ENCODE peak calls at places on chromosomes 1 and 21, in ten cellular contexts. O is kidney epithelial cell; R is epithelial cell of esophagus; N is neuronal stem cell; F is heart right ventricle; K is CD8-positive, alpha-beta memory T cell; U is adipocyte; V is body of pancreas; S is fibroblast of the aortic adventitia; H is cardiac muscle cell. J is an unnamed sample.

GRCh38 chr1:81754424-81754823 is 46.3 kb upstream of the ADGRL2 start:
- DNase-seq in O (no peak), R (no peak), N (no peak), F (no peak), K (no peak), U (no peak), V (no peak), S (no peak), H (no peak), J (no peak)

GRCh38 chr21:29114765-29115164 is 15.7 kb upstream of the MAP3K7CL start:
- DNase-seq in O (no peak), R (peak; percentile 89), N (no peak), F (no peak), K (no peak), U (peak; percentile 40), V (no peak), S (peak; percentile 41), H (no peak), J (peak; percentile 79)

GRCh38 chr1:8866173-8866791 is 12.2 kb downstream of the ENO1 start:
- DNase-seq in O (no peak), R (no peak), N (no peak), F (no peak), K (no peak), U (no peak), V (no peak), S (no peak), H (no peak), J (no peak)

GRCh38 chr1:155392898-155393411 is 72.3 kb downstream of the RUSC1 start:
- DNase-seq in O (no peak), R (peak; percentile 36), N (no peak), F (no peak), K (no peak), U (no peak), V (peak; percentile 32), S (peak; percentile 27), H (peak; percentile 73), J (peak; percentile 29)

GRCh38 chr1:233759665-233760064 is 144.8 kb upstream of the SLC35F3 start:
- DNase-seq in O (no peak), R (peak; percentile 17), N (no peak), F (no peak), K (no peak), U (no peak), V (no peak), S (no peak), H (no peak), J (no peak)

GRCh38 chr1:23525558-23526174 is 5.4 kb downstream of the E2F2 start:
- DNase-seq in O (no peak), R (no peak), N (no peak), F (no peak), K (no peak), U (no peak), V (no peak), S (no peak), H (no peak), J (no peak)

GRCh38 chr1:70288171-70288570 is 66.4 kb downstream of the ANKRD13C start:
- DNase-seq in O (no peak), R (no peak), N (no peak), F (no peak), K (no peak), U (no peak), V (no peak), S (peak; percentile 5), H (no peak), J (peak; percentile 3)

GRCh38 chr1:109969430-109969829 is 15.1 kb upstream of the AHCYL1 start:
- DNase-seq in O (no peak), R (peak; percentile 64), N (no peak), F (no peak), K (no peak), U (peak; percentile 85), V (no peak), S (peak; percentile 78), H (peak; percentile 55), J (peak; percentile 89)

GRCh38 chr1:78214334-78214733 is 168.6 kb downstream of the GIPC2 start:
- DNase-seq in O (no peak), R (no peak), N (no peak), F (no peak), K (no peak), U (no peak), V (no peak), S (no peak), H (no peak), J (no peak)

GRCh38 chr1:23403038-23403336 is 21.6 kb downstream of the TCEA3 start:
- DNase-seq in O (peak; percentile 58), R (peak; percentile 84), N (no peak), F (no peak), K (no peak), U (peak; percentile 82), V (no peak), S (peak; percentile 59), H (peak; percentile 63), J (peak; percentile 70)

GRCh38 chr1:160768295-160768657 is 27.7 kb upstream of the LY9 start:
- DNase-seq in O (no peak), R (peak; percentile 70), N (no peak), F (peak; percentile 38), K (peak; percentile 83), U (no peak), V (no peak), S (no peak), H (peak; percentile 34), J (no peak)

GRCh38 chr1:183180213-183180612 is 5.9 kb upstream of the LAMC2 start:
- DNase-seq in O (peak; percentile 84), R (peak; percentile 56), N (no peak), F (peak; percentile 72), K (no peak), U (peak; percentile 96), V (peak; percentile 31), S (peak; percentile 96), H (peak; percentile 97), J (peak; percentile 91)

GRCh38 chr1:221344693-221345092 is 397.2 kb downstream of the DUSP10 start:
- DNase-seq in O (no peak), R (peak; percentile 62), N (no peak), F (no peak), K (no peak), U (peak; percentile 20), V (no peak), S (peak; percentile 31), H (no peak), J (peak; percentile 82)

GRCh38 chr1:152189657-152190442 is 30.8 kb upstream of the RPTN start:
- DNase-seq in O (no peak), R (peak; percentile 85), N (peak; percentile 11), F (peak; percentile 45), K (peak; percentile 54), U (peak; percentile 65), V (peak; percentile 59), S (peak; percentile 74), H (peak; percentile 74), J (peak; percentile 78)

GRCh38 chr1:16905112-16905855 is 9.5 kb downstream of the RNU1-2 start:
- DNase-seq in O (peak; percentile 86), R (no peak), N (peak; percentile 62), F (no peak), K (no peak), U (peak; percentile 76), V (peak; percentile 59), S (peak; percentile 98), H (peak; percentile 95), J (peak; percentile 90)

GRCh38 chr1:148263128-148263905 is 111.2 kb upstream of the NBPF11 start:
- DNase-seq in O (peak; percentile 87), R (peak; percentile 96), N (peak; percentile 58), F (peak; percentile 43), K (peak; percentile 61), U (peak; percentile 56), V (peak; percentile 66), S (peak; percentile 60), H (peak; percentile 84), J (peak; percentile 90)

GRCh38 chr1:180953791-180954721 is 41.4 kb downstream of the KIAA1614 start:
- DNase-seq in O (no peak), R (peak; percentile 28), N (no peak), F (peak; percentile 44), K (peak; percentile 50), U (peak; percentile 69), V (peak; percentile 73), S (peak; percentile 59), H (peak; percentile 72), J (peak; percentile 60)

GRCh38 chr21:46562472-46562871 is 42.4 kb downstream of the S100B start:
- DNase-seq in O (no peak), R (no peak), N (no peak), F (no peak), K (no peak), U (no peak), V (no peak), S (no peak), H (no peak), J (no peak)
- H3K4me3 ChIP-seq in O (no peak overlapping the region), R (no peak overlapping the region), N (no peak overlapping the region), F (no peak overlapping the region), K (no peak overlapping the region), U (no peak overlapping the region), V (no peak overlapping the region), S (no peak overlapping the region), H (no peak overlapping the region), J (no peak overlapping the region)

DNA sequence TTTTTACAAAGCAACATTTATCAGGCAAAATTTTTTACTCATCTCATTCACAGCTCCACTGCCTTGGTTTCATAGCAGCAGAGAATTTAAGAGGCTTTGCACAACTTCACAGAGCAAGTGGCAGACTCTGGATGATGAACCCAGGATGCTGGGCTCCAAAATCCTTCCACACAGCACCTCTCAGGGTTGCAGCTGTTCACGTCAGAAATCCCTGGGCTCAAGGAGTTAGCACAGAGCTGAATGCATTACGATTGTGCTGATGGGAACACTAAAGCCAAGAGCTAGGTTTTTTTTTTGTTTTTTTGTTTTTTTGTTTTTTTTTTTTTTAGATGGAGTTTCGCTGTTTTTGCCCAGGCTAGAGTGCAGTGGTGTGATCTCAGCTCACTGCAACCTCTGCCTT is 2.4 kb upstream of the HTR6 start:
- DNase-seq in O (no peak), R (no peak), N (no peak), F (no peak), K (no peak), U (no peak), V (no peak), S (no peak), H (no peak), J (no peak)
- H3K4me3 ChIP-seq in O (no peak overlapping the region), R (no peak overlapping the region), N (no peak overlapping the region), F (no peak overlapping the region), K (no peak overlapping the region), U (no peak overlapping the region), V (no peak overlapping the region), S (no peak overlapping the region), H (no peak overlapping the region), J (no peak overlapping the region)

GRCh38 chr1:53460211-53460634 is 1.0 kb downstream of the DMRTB1 start:
- DNase-seq in O (no peak), R (no peak), N (no peak), F (no peak), K (no peak), U (no peak), V (no peak), S (no peak), H (no peak), J (no peak)
- H3K4me3 ChIP-seq in O (no peak overlapping the region), R (no peak overlapping the region), N (no peak overlapping the region), F (no peak overlapping the region), K (no peak overlapping the region), U (no peak overlapping the region), V (no peak overlapping the region), S (no peak overlapping the region), H (no peak overlapping the region), J (no peak overlapping the region)

DNA sequence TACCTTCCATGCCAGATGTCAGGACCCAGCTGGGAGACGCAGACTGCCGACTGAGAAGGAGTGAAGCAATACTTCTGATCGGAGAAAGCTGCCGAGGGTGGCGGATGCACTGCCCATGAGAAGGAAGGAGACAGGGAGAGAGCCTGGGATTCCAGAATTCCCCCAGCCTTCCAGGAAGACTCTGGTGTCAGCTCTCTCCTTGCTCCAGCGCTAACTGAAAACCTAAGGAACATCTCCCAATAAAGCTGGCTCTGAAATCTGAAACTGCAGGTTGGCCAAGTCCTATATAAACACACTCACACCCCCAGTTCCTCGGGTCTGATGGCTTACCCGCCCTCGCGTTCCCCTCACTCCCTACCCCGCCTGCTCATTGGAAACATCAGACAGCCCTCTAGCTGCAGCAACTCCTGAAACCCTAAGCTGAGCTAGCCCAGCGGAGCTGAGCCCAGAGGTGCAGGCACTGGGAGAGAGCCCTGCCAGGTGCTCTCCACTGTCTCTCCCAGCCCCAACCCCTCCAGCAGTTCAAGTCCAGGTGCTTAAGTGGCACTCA is 52.3 kb downstream of the PLEKHA6 start:
- DNase-seq in O (no peak), R (peak; percentile 30), N (peak; percentile 29), F (no peak), K (no peak), U (peak; percentile 73), V (no peak), S (peak; percentile 48), H (peak; percentile 67), J (peak; percentile 37)
- H3K4me3 ChIP-seq in O (no peak overlapping the region), R (no peak overlapping the region), N (no peak overlapping the region), F (peak overlapping the region; percentile 38), K (no peak overlapping the region), U (peak overlapping the region; percentile 58), V (no peak overlapping the region), S (peak overlapping the region; percentile 34), H (peak overlapping the region; percentile 13), J (no peak overlapping the region)